ENCODE peak calls at places on chromosomes 13 and 19, in seven cellular contexts. S, M, C, V, T, H and E are unnamed samples.

GRCh38 chr13:107992542-107992941 is 222.8 kb downstream of the LIG4 start:
- DNase-seq in V (no peak), S (no peak), M (no peak), T (no peak), C (no peak), H (no peak), E (no peak)

GRCh38 chr13:20526664-20527063 is 1.0 kb upstream of the CRYL1 start:
- DNase-seq in H (no peak), C (no peak), S (no peak), T (no peak), V (peak), M (no peak), E (no peak)

GRCh38 chr13:111122631-111123030 is 7.5 kb downstream of the ARHGEF7 start:
- DNase-seq in S (no peak), H (no peak), M (no peak), C (no peak), V (no peak), T (no peak), E (no peak)

GRCh38 chr19:58229255-58229639 is 533 bp downstream of the ZNF544 start:
- DNase-seq in M (no peak), C (no peak), S (no peak), H (no peak), V (peak), T (no peak), E (no peak)

GRCh38 chr13:39676315-39676876 is 20.9 kb downstream of the COG6 start:
- DNase-seq in M (peak), C (peak), T (no peak), V (peak), S (no peak), H (no peak), E (no peak)

GRCh38 chr19:5308471-5309437 is 31.9 kb downstream of the PTPRS start:
- DNase-seq in T (peak), M (no peak), H (no peak), V (peak), S (peak), C (peak), E (no peak)

GRCh38 chr13:30615851-30616311 is 1.8 kb upstream of the USPL1 start:
- DNase-seq in C (no peak), T (no peak), M (no peak), V (peak), H (no peak), S (no peak), E (no peak)

GRCh38 chr13:110677731-110678545 is 28.0 kb downstream of the CARS2 start:
- DNase-seq in C (no peak), H (no peak), T (no peak), M (no peak), V (peak), S (no peak), E (no peak)

GRCh38 chr19:3054972-3055740 is 7.1 kb downstream of the TLE5 start:
- DNase-seq in V (no peak), T (no peak), M (no peak), H (no peak), S (no peak), C (no peak), E (no peak)

GRCh38 chr13:77028202-77028601 is 1.2 kb upstream of the FBXL3 start:
- DNase-seq in T (peak), C (peak), V (peak), H (no peak), M (no peak), S (peak), E (no peak)

GRCh38 chr19:44848805-44849457 is 2.8 kb downstream of the NECTIN2 start:
- DNase-seq in S (no peak), T (no peak), C (peak), M (peak), H (no peak), V (no peak), E (no peak)

GRCh38 chr19:21569497-21569870 is 64.1 kb downstream of the ZNF429 start:
- DNase-seq in M (no peak), C (peak), V (peak), H (no peak), T (peak), S (no peak), E (no peak)